ENCODE peak calls at places on chromosome 1, in four cellular contexts. G, S, L and M are unnamed samples.

GRCh38 chr1:98253145-98253544 is 332.3 kb upstream of the DPYD start:
- DNase-seq in G (no peak), L (no peak), S (no peak), M (no peak)

GRCh38 chr1:84410328-84411107 is 12.2 kb downstream of the DNASE2B start:
- DNase-seq in S (no peak), L (no peak), G (no peak), M (no peak)

GRCh38 chr1:28291711-28292110 is 32.4 kb downstream of the SESN2 start:
- DNase-seq in L (no peak), S (no peak), G (no peak), M (no peak)

GRCh38 chr1:46478721-46479485 is 10.7 kb upstream of the DMBX1 start:
- DNase-seq in G (no peak), L (no peak), S (no peak), M (no peak)

GRCh38 chr1:204041232-204041767 is 31.6 kb upstream of the SOX13 start:
- DNase-seq in S (peak; percentile 46), L (no peak), G (no peak), M (peak; percentile 21)

GRCh38 chr1:184425449-184426277 is 38.8 kb downstream of the C1orf21 start:
- DNase-seq in G (no peak), L (no peak), S (no peak), M (peak; percentile 45)

GRCh38 chr1:31828341-31828740 is 12.5 kb upstream of the SPOCD1 start:
- DNase-seq in S (no peak), G (no peak), L (no peak), M (no peak)

GRCh38 chr1:47555841-47556616 is 118.2 kb downstream of the FOXD2 start:
- DNase-seq in S (no peak), L (no peak), G (no peak), M (no peak)

GRCh38 chr1:196535727-196536126 is 72.5 kb downstream of the KCNT2 start:
- DNase-seq in L (peak; percentile 53), S (peak; percentile 38), G (peak; percentile 50), M (peak; percentile 37)

GRCh38 chr1:45543599-45544417 is 6.8 kb upstream of the AKR1A1 start:
- DNase-seq in G (no peak), L (no peak), S (peak; percentile 25), M (peak; percentile 20)

GRCh38 chr1:240310226-240310925 is 218.7 kb downstream of the FMN2 start:
- DNase-seq in G (no peak), S (peak; percentile 62), L (no peak), M (peak; percentile 87)

GRCh38 chr1:109248797-109249629 is at the start of gene CELSR2:
- DNase-seq in L (peak; percentile 95), G (peak; percentile 15), S (peak; percentile 54), M (peak; percentile 39)

GRCh38 chr1:69400128-69400527 is 167.6 kb upstream of the LRRC7 start:
- DNase-seq in L (no peak), G (no peak), S (no peak), M (no peak)

GRCh38 chr1:40679165-40679953 is 12.1 kb upstream of the NFYC start:
- DNase-seq in L (no peak), S (no peak), G (no peak), M (no peak)

GRCh38 chr1:8711873-8712412 is 105.5 kb downstream of the RERE start:
- DNase-seq in L (no peak), S (no peak), G (no peak), M (no peak)

GRCh38 chr1:219202567-219202966 is 28.9 kb downstream of the LYPLAL1 start:
- DNase-seq in S (no peak), L (no peak), G (no peak), M (no peak)

GRCh38 chr1:56436912-56437403 is 142.4 kb downstream of the PLPP3 start:
- DNase-seq in S (no peak), G (no peak), L (peak; percentile 95), M (no peak)

GRCh38 chr1:81252471-81253160 is 548.1 kb upstream of the ADGRL2 start:
- DNase-seq in L (no peak), G (no peak), S (no peak), M (no peak)

GRCh38 chr1:64569376-64569775 is 99.4 kb downstream of the CACHD1 start:
- DNase-seq in L (no peak), S (no peak), G (no peak), M (no peak)

GRCh38 chr1:185474440-185475149 is 157.6 kb upstream of the IVNS1ABP start:
- DNase-seq in L (no peak), G (no peak), S (no peak), M (no peak)

GRCh38 chr1:81558291-81559076 is 242.2 kb upstream of the ADGRL2 start:
- DNase-seq in S (no peak), G (peak; percentile 22), L (no peak), M (no peak)

GRCh38 chr1:47189844-47190562 is at the start of gene PDZK1IP1:
- DNase-seq in G (peak; percentile 31), S (peak; percentile 93), L (peak; percentile 67), M (peak; percentile 91)

GRCh38 chr1:55288245-55288644 is 73.1 kb upstream of the USP24 start:
- DNase-seq in L (no peak), S (peak; percentile 92), G (peak; percentile 88), M (no peak)

GRCh38 chr1:164565356-164565755 is 6.4 kb downstream of the PBX1 start:
- DNase-seq in G (no peak), S (peak; percentile 28), L (peak; percentile 28), M (peak; percentile 60)

GRCh38 chr1:177185209-177185608 is 14.5 kb downstream of the BRINP2 start:
- DNase-seq in L (peak; percentile 29), S (peak; percentile 41), G (peak; percentile 47), M (peak; percentile 20)

GRCh38 chr1:53450225-53450624 is 9.0 kb upstream of the DMRTB1 start:
- DNase-seq in G (no peak), L (peak; percentile 29), S (peak; percentile 5), M (no peak)

GRCh38 chr1:31955917-31956736 is 18.0 kb upstream of the PTP4A2 start:
- DNase-seq in G (peak; percentile 100), S (peak; percentile 99), L (peak; percentile 50), M (peak; percentile 100)

GRCh38 chr1:175933801-175934200 is 190.4 kb upstream of the TNR start:
- DNase-seq in L (peak; percentile 35), G (peak; percentile 14), S (peak; percentile 26), M (peak; percentile 22)

GRCh38 chr1:207027921-207028320 is 4.6 kb downstream of the C1orf116 start:
- DNase-seq in G (no peak), S (no peak), L (no peak), M (no peak)

GRCh38 chr1:171654705-171655214 is 2.3 kb upstream of the MYOC start:
- DNase-seq in L (no peak), S (peak; percentile 28), G (no peak), M (peak; percentile 73)

GRCh38 chr1:197200468-197200899 is 54.0 kb upstream of the ASPM start:
- DNase-seq in L (peak; percentile 12), G (no peak), S (peak; percentile 35), M (peak; percentile 52)

GRCh38 chr1:28973850-28974841 is 59.8 kb downstream of the EPB41 start:
- DNase-seq in S (peak; percentile 60), L (no peak), G (no peak), M (peak; percentile 66)

GRCh38 chr1:119321661-119322419 is 46.7 kb upstream of the HAO2 start:
- DNase-seq in S (no peak), L (no peak), G (no peak), M (no peak)

GRCh38 chr1:76269175-76269574 is 194.6 kb downstream of the ST6GALNAC3 start:
- DNase-seq in S (peak; percentile 36), L (peak; percentile 23), G (peak; percentile 60), M (peak; percentile 58)

GRCh38 chr1:13618483-13618882 is 34.9 kb downstream of the PDPN start:
- DNase-seq in G (no peak), S (no peak), L (no peak), M (no peak)

GRCh38 chr1:68973459-68974244 is 476.8 kb upstream of the DEPDC1 start:
- DNase-seq in L (no peak), G (peak; percentile 41), S (peak; percentile 68), M (peak; percentile 76)

GRCh38 chr1:198778049-198778448 is 139.2 kb downstream of the PTPRC start:
- DNase-seq in S (peak; percentile 61), G (peak; percentile 44), L (no peak), M (peak; percentile 15)

GRCh38 chr1:40435471-40435870 is 14.8 kb upstream of the ZFP69B start:
- DNase-seq in L (no peak), S (peak; percentile 16), G (peak; percentile 11), M (peak; percentile 81)

GRCh38 chr1:43317817-43318471 is 17.2 kb downstream of the TIE1 start:
- DNase-seq in L (no peak), G (no peak), S (no peak), M (no peak)

GRCh38 chr1:229138066-229138465 is 132.8 kb upstream of the RAB4A start:
- DNase-seq in L (no peak), S (no peak), G (no peak), M (no peak)

GRCh38 chr1:229139320-229139719 is 131.6 kb upstream of the RAB4A start:
- DNase-seq in L (no peak), S (no peak), G (no peak), M (no peak)

GRCh38 chr1:229137274-229137673 is 133.6 kb upstream of the RAB4A start:
- DNase-seq in L (no peak), S (no peak), G (no peak), M (no peak)

GRCh38 chr1:229135773-229136172 is 135.1 kb upstream of the RAB4A start:
- DNase-seq in S (no peak), L (no peak), G (no peak), M (no peak)

GRCh38 chr1:229136817-229137216 is 134.1 kb upstream of the RAB4A start:
- DNase-seq in G (no peak), L (no peak), S (no peak), M (no peak)
- H3K4me3 ChIP-seq in G (no peak overlapping the region), L (no peak overlapping the region), S (no peak overlapping the region), M (no peak overlapping the region)

DNA sequence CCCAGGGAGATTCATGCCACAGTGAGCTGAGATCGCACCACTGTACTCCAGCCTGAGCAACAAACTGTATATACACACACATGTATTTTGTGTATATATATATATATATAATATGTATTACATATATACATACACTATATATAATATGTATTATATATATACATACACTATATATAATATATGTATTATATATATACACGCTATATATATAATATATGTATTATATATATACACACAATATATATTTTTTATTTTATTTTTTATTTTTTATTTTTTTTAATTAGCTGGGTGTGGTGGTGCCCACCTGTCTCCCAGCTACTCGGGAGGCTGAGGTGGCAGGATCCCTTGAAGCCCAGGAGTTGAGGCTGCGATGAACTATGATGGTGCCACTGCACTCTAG is 9.3 kb downstream of the TP73 start:
- DNase-seq in L (no peak), S (no peak), G (no peak), M (no peak)
- TF ChIP-seq CTCF in L (no peak), S (no peak), G (no peak), M (no peak)

GRCh38 chr1:1156140-1157032 is 17.3 kb upstream of the TTLL10 start:
- DNase-seq in L (no peak), S (no peak), G (no peak), M (no peak)
- H3K4me3 ChIP-seq in L (no peak overlapping the region), S (no peak overlapping the region), G (no peak overlapping the region), M (no peak overlapping the region)

DNA sequence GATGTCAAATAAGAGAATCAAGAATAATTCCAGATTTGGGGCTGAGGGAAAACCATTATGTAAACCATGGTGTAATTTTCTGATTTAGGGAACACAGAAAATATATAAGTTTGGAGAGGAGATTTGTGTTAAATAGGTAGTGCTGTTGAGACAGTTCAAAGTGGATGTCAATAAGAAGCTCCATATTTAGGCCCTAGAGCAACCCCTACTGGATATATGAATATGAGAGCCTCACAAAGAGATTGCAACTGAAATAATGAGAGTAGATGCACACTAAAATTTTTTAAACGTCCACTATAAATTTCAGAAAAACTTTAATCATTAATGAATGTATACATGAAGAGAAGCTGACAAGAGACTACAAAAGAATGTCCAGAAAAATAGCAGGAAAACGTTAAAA is 1447.8 kb upstream of the PRMT6 start:
- DNase-seq in S (peak; percentile 9), L (no peak), G (peak; percentile 13), M (peak; percentile 2)
- TF ChIP-seq CTCF in S (peak; percentile 1), L (peak; percentile 24), G (peak; percentile 34), M (no peak)